ENCODE peak calls at places on chromosomes 1 and 21, in five cellular contexts. One of them, this sample, is unnamed.

GRCh38 chr1:172421974-172422604 is 1.6 kb downstream of the C1orf105 start:
- DNase-seq in transverse colon: no peak
- DNase-seq in H1: no peak
- DNase-seq in endothelial cell of umbilical vein: no peak
- DNase-seq in K562: no peak
- DNase-seq in this sample: no peak

GRCh38 chr1:10252508-10252907 is 42.1 kb downstream of the KIF1B start:
- DNase-seq in endothelial cell of umbilical vein: no peak
- DNase-seq in K562: no peak
- DNase-seq in H1: no peak
- DNase-seq in transverse colon: peak; percentile 14
- DNase-seq in this sample: no peak

GRCh38 chr1:29396438-29397255 is 160.3 kb downstream of the PTPRU start:
- DNase-seq in H1: no peak
- DNase-seq in K562: no peak
- DNase-seq in endothelial cell of umbilical vein: no peak
- DNase-seq in transverse colon: no peak
- DNase-seq in this sample: no peak

GRCh38 chr21:25895565-25896205 is 160.9 kb downstream of the GABPA start:
- DNase-seq in K562: peak; percentile 37
- DNase-seq in transverse colon: no peak
- DNase-seq in H1: no peak
- DNase-seq in endothelial cell of umbilical vein: peak; percentile 70
- DNase-seq in this sample: no peak

GRCh38 chr1:235932090-235932510 is 65.4 kb upstream of the LYST start:
- DNase-seq in transverse colon: peak; percentile 60
- DNase-seq in H1: no peak
- DNase-seq in endothelial cell of umbilical vein: no peak
- DNase-seq in K562: no peak
- DNase-seq in this sample: peak; percentile 80

GRCh38 chr1:38817958-38818705 is 41.4 kb downstream of the RRAGC start:
- DNase-seq in H1: no peak
- DNase-seq in transverse colon: peak; percentile 15
- DNase-seq in K562: peak; percentile 92
- DNase-seq in endothelial cell of umbilical vein: no peak
- DNase-seq in this sample: no peak

GRCh38 chr1:183279835-183280234 is 93.8 kb downstream of the LAMC2 start:
- DNase-seq in K562: no peak
- DNase-seq in endothelial cell of umbilical vein: no peak
- DNase-seq in transverse colon: peak; percentile 32
- DNase-seq in H1: no peak
- DNase-seq in this sample: no peak

GRCh38 chr1:165958306-165958705 is 130.9 kb downstream of the UCK2 start:
- DNase-seq in K562: no peak
- DNase-seq in transverse colon: no peak
- DNase-seq in H1: no peak
- DNase-seq in endothelial cell of umbilical vein: no peak
- DNase-seq in this sample: no peak

GRCh38 chr1:173467426-173467825 is 9.7 kb upstream of the PRDX6 start:
- DNase-seq in transverse colon: no peak
- DNase-seq in H1: no peak
- DNase-seq in endothelial cell of umbilical vein: no peak
- DNase-seq in K562: no peak
- DNase-seq in this sample: no peak

GRCh38 chr1:2941040-2941439 is 80.2 kb upstream of the ACTRT2 start:
- DNase-seq in H1: no peak
- DNase-seq in K562: no peak
- DNase-seq in endothelial cell of umbilical vein: no peak
- DNase-seq in transverse colon: no peak
- DNase-seq in this sample: no peak
- H3K27me3 ChIP-seq in H1: no peaks in the 10 kb centered on the region
- H3K27me3 ChIP-seq in K562: no peaks in the 10 kb centered on the region
- H3K27me3 ChIP-seq in endothelial cell of umbilical vein: no peaks in the 10 kb centered on the region
- H3K27me3 ChIP-seq in transverse colon: peaks cover under 1% of the 10 kb centered on the region
- H3K27me3 ChIP-seq in this sample: peaks cover 6% of the 10 kb centered on the region

DNA sequence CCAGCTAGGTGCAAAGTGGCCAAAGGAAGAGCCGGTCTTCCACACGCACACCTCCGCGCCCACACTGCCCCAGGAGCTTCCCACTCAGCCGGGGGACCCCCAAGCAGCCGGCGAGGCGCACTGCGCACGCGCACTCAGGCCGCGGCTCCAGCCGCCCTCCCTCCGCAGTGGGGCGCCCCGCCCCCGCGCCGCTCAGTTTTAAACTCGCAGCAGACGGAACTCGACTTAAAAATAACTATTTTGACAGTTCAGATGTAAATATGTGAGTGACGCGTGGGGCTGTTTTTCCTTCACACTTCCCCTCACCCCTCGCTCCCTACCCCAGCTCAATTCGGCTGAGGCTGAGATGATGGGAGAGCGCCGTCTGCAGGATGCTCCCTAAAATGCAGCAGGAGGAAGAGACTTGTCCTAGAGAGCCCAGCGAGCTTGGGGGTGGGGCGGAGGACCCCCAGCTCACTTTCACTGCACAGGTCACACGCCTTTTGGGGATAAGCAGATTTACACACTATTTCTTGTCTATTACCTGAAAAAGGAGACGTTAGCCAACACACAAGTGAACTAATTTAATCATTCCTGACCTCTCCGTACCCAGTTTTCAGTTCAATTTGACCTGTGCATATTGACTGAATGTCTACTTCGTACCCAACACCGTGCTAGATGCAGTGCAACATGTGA is 8.9 kb upstream of the LEMD1 start:
- DNase-seq in K562: peak; percentile 85
- DNase-seq in H1: no peak
- DNase-seq in endothelial cell of umbilical vein: peak; percentile 59
- DNase-seq in transverse colon: peak; percentile 71
- DNase-seq in this sample: peak; percentile 30
- TF ChIP-seq POLR2AphosphoS5 in K562: no peak
- TF ChIP-seq POLR2AphosphoS5 in H1: peak; percentile 17
- TF ChIP-seq POLR2AphosphoS5 in endothelial cell of umbilical vein: no peak
- TF ChIP-seq POLR2AphosphoS5 in transverse colon: no peak
- TF ChIP-seq POLR2AphosphoS5 in this sample: no peak

DNA sequence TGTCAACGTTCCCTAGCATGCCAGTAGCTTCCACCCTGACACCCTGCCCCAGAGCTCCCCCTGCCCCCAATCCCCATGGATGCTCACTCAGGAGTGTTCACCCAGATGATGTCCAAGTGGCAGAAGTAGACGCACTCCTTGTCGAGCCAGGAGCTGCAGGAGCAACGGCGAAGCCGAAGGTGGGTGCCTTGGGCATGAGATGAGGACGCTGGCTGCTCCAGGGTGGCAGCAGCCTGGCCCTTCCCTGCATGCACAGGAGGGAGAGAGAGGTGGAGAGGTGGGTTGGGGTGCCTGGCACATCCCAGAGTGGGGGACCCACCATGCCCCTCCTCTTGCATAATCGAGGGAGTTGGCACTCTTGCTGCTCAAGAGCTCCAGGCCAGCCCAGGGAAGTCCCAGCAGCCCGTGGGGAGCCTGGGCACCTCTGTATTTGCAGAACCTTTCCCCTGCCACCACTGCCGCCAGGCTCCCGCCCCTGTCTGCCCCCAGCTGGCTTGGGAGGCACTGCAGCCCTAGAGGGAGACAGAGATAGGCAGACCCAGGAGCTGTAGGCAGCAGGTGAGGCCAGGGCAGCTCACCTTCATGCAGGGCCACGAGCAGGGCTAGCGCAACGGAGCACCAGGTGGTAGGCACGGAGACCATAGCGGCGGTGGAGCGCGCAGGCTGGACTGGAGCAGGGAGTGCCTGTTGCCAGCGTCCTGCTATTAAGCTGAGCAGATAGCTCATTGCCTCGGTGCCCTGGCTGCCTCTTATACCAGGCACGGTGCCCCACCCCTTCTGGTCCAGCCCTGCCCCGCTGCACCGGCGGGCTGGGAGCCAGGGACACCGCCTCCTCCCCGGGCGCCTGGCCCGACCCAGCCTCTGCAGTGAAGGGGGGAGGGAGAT is at the start of gene EDN2:
- DNase-seq in H1: no peak
- DNase-seq in transverse colon: peak; percentile 89
- DNase-seq in endothelial cell of umbilical vein: no peak
- DNase-seq in K562: no peak
- DNase-seq in this sample: peak; percentile 91
- TF ChIP-seq POLR2A in H1: no peak
- TF ChIP-seq POLR2A in transverse colon: peak; percentile 93
- TF ChIP-seq POLR2A in endothelial cell of umbilical vein: no peak
- TF ChIP-seq POLR2A in K562: no peak
- TF ChIP-seq POLR2A in this sample: peak; percentile 88

GRCh38 chr1:155127105-155127671 is 488 bp upstream of the EFNA1 start:
- DNase-seq in K562: peak; percentile 41
- DNase-seq in H1: no peak
- DNase-seq in transverse colon: peak; percentile 89
- DNase-seq in endothelial cell of umbilical vein: peak; percentile 93
- DNase-seq in this sample: peak; percentile 93

GRCh38 chr1:155125946-155126493 is 1.7 kb upstream of the EFNA1 start:
- DNase-seq in transverse colon: peak; percentile 94
- DNase-seq in K562: no peak
- DNase-seq in H1: no peak
- DNase-seq in endothelial cell of umbilical vein: peak; percentile 32
- DNase-seq in this sample: peak; percentile 75

GRCh38 chr1:155127672-155128468 is at the start of gene EFNA1:
- DNase-seq in endothelial cell of umbilical vein: peak; percentile 72
- DNase-seq in H1: no peak
- DNase-seq in transverse colon: peak; percentile 81
- DNase-seq in K562: peak; percentile 78
- DNase-seq in this sample: peak; percentile 85

GRCh38 chr1:155125511-155125945 is 2.1 kb upstream of the EFNA1 start:
- DNase-seq in endothelial cell of umbilical vein: no peak
- DNase-seq in K562: no peak
- DNase-seq in transverse colon: no peak
- DNase-seq in H1: no peak
- DNase-seq in this sample: peak; percentile 59

GRCh38 chr1:155126494-155127104 is 1.1 kb upstream of the EFNA1 start:
- DNase-seq in endothelial cell of umbilical vein: peak; percentile 29
- DNase-seq in transverse colon: peak; percentile 56
- DNase-seq in K562: peak; percentile 65
- DNase-seq in H1: no peak
- DNase-seq in this sample: peak; percentile 54
- H3K27me3 ChIP-seq in endothelial cell of umbilical vein: no peaks in the 10 kb centered on the region
- H3K27me3 ChIP-seq in transverse colon: no peaks in the 10 kb centered on the region
- H3K27me3 ChIP-seq in K562: no peaks in the 10 kb centered on the region
- H3K27me3 ChIP-seq in H1: peaks cover 49% of the 10 kb centered on the region
- H3K27me3 ChIP-seq in this sample: no peaks in the 10 kb centered on the region

GRCh38 chr1:24683713-24684162 is 40.6 kb downstream of the SRRM1 start:
- DNase-seq in H1: no peak
- DNase-seq in transverse colon: no peak
- DNase-seq in K562: no peak
- DNase-seq in endothelial cell of umbilical vein: peak; percentile 88
- DNase-seq in this sample: no peak
- TF ChIP-seq POLR2AphosphoS5 in H1: no peak
- TF ChIP-seq POLR2AphosphoS5 in transverse colon: no peak
- TF ChIP-seq POLR2AphosphoS5 in K562: no peak
- TF ChIP-seq POLR2AphosphoS5 in endothelial cell of umbilical vein: peak; percentile 46
- TF ChIP-seq POLR2AphosphoS5 in this sample: no peak

GRCh38 chr1:151187205-151187604 is 2.8 kb downstream of the VPS72 start:
- DNase-seq in endothelial cell of umbilical vein: no peak
- DNase-seq in transverse colon: no peak
- DNase-seq in H1: no peak
- DNase-seq in K562: no peak
- DNase-seq in this sample: no peak

GRCh38 chr1:151192047-151192446 is 2.0 kb upstream of the VPS72 start:
- DNase-seq in K562: no peak
- DNase-seq in H1: no peak
- DNase-seq in transverse colon: no peak
- DNase-seq in endothelial cell of umbilical vein: no peak
- DNase-seq in this sample: no peak

GRCh38 chr1:151193304-151193703 is 3.3 kb upstream of the VPS72 start:
- DNase-seq in endothelial cell of umbilical vein: no peak
- DNase-seq in transverse colon: no peak
- DNase-seq in K562: no peak
- DNase-seq in H1: no peak
- DNase-seq in this sample: no peak

GRCh38 chr1:151193856-151194255 is 3.9 kb upstream of the VPS72 start:
- DNase-seq in H1: no peak
- DNase-seq in K562: no peak
- DNase-seq in endothelial cell of umbilical vein: no peak
- DNase-seq in transverse colon: no peak
- DNase-seq in this sample: no peak

DNA sequence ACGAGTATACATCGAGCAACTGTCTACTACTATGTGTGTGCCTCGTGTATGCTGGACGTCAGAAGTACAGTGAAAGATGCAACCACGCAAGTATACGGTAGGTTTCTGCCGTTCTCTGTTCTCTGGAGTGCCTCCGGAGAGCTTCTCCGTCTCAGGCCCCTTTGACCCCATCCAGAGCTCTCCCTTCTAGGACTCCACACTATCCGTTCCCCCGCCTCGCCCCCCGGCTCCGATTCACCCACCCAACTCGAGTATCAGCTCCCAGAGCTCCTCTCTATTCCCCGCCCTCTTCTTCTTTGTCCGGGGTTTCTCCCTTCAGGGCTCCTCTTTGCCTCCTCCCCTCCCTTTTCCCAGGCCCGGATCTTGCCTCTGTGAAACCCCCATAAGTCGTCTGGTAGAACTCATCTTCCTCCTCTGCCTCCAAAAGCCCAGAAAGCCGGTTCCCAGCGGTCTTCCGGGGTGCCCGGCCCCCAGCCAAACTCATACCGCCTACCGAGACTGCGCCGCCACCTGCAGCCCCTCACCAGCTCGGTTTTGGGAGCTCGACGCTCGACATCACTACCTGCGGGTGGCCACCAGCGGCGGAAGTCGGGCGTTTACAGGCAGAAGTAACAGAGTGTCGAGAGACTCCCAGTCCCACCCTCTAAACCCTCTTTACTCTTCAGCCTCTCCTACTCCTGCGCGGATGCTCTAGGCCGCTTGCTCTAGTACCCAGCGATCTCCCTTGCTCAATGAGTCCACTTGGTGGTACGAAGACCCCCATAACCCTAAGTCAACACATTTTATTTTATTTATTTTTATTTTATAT is at the start of gene VPS72:
- DNase-seq in H1: peak; percentile 60
- DNase-seq in K562: peak; percentile 91
- DNase-seq in transverse colon: peak; percentile 90
- DNase-seq in endothelial cell of umbilical vein: peak; percentile 91
- DNase-seq in this sample: peak; percentile 87
- TF ChIP-seq POLR2A in H1: peak; percentile 75
- TF ChIP-seq POLR2A in K562: peak; percentile 91
- TF ChIP-seq POLR2A in transverse colon: peak; percentile 75
- TF ChIP-seq POLR2A in endothelial cell of umbilical vein: peak; percentile 92
- TF ChIP-seq POLR2A in this sample: peak; percentile 64

GRCh38 chr1:11458811-11459275 is 20.1 kb upstream of the DISP3 start:
- DNase-seq in H1: no peak
- DNase-seq in transverse colon: no peak
- DNase-seq in endothelial cell of umbilical vein: peak; percentile 67
- DNase-seq in K562: no peak
- DNase-seq in this sample: peak; percentile 23
- H3K27me3 ChIP-seq in H1: no peaks in the 10 kb centered on the region
- H3K27me3 ChIP-seq in transverse colon: peaks cover 40% of the 10 kb centered on the region
- H3K27me3 ChIP-seq in endothelial cell of umbilical vein: no peaks in the 10 kb centered on the region
- H3K27me3 ChIP-seq in K562: peaks cover 94% of the 10 kb centered on the region
- H3K27me3 ChIP-seq in this sample: no peaks in the 10 kb centered on the region